ENCODE peak calls at places on chromosomes 5 and 9, in five cellular contexts. U is activated CD4-positive, alpha-beta T cell treated with anti-CD3 and anti-CD28 coated beads, Interleukin-2, amount 50 U/mL, for 1 hour; H is T-helper 1 cell; N is NCI-H1105; A is adipocyte. Z is an unnamed sample.

GRCh38 chr9:71544464-71544863 is 223.8 kb downstream of the CEMIP2 start:
- DNase-seq in A (no peak), N (no peak), U (no peak), H (no peak), Z (no peak)

GRCh38 chr5:168579987-168580508 is 880 bp upstream of the PANK3 start:
- DNase-seq in U (no peak), A (no peak), H (no peak), N (no peak), Z (no peak)

GRCh38 chr9:78001946-78002731 is 29.5 kb downstream of the GNAQ start:
- DNase-seq in H (no peak), U (no peak), A (no peak), N (no peak), Z (no peak)

GRCh38 chr5:181188700-181189362 is 16.2 kb downstream of the TRIM7 start:
- DNase-seq in A (peak; percentile 87), U (peak; percentile 74), H (peak; percentile 62), N (no peak), Z (peak; percentile 80)

GRCh38 chr5:159764283-159764927 is 151.9 kb upstream of the ADRA1B start:
- DNase-seq in H (no peak), A (peak; percentile 75), U (no peak), N (no peak), Z (peak; percentile 89)

GRCh38 chr5:159294921-159295320 is 31.8 kb downstream of the UBLCP1 start:
- DNase-seq in H (no peak), U (no peak), A (no peak), N (no peak), Z (no peak)

GRCh38 chr5:83312672-83313071 is 158.9 kb upstream of the VCAN start:
- DNase-seq in U (no peak), N (no peak), H (no peak), A (no peak), Z (no peak)

GRCh38 chr5:172491481-172491880 is 37.2 kb upstream of the SH3PXD2B start:
- DNase-seq in H (no peak), N (no peak), U (no peak), A (no peak), Z (no peak)

GRCh38 chr5:43104102-43104501 is 16.6 kb upstream of the ZNF131 start:
- DNase-seq in A (no peak), U (no peak), H (no peak), N (no peak), Z (peak; percentile 22)

GRCh38 chr5:102678267-102679058 is 76.6 kb upstream of the PAM start:
- DNase-seq in N (no peak), H (no peak), A (peak; percentile 74), U (no peak), Z (no peak)

GRCh38 chr5:68288756-68289134 is 73.2 kb downstream of the PIK3R1 start:
- DNase-seq in A (no peak), N (no peak), U (no peak), H (no peak), Z (no peak)

GRCh38 chr5:31196309-31196708 is 2.8 kb downstream of the CDH6 start:
- DNase-seq in A (peak; percentile 70), H (no peak), U (no peak), N (no peak), Z (no peak)

GRCh38 chr9:136438548-136438908 is 1.1 kb downstream of the INPP5E start:
- DNase-seq in H (no peak), U (no peak), A (peak; percentile 44), N (no peak), Z (no peak)

GRCh38 chr9:76773051-76773450 is 8.8 kb downstream of the PCA3 start:
- DNase-seq in N (no peak), A (peak; percentile 73), H (no peak), U (no peak), Z (peak; percentile 4)